ENCODE peak calls at places on chromosomes 1 and 21, in nine cellular contexts. W is sigmoid colon, X is fibroblast of pulmonary artery, O is thoracic aorta, G is tibial artery, Y is AG09309, V is transverse colon, U is fibroblast of the aortic adventitia, E is endothelial cell. N is an unnamed sample.

GRCh38 chr1:26012862-26013261 is 8.7 kb upstream of the EXTL1 start:
- DNase-seq in W (no peak), X (no peak), O (no peak), G (no peak), Y (no peak), V (no peak), U (no peak), E (no peak), N (no peak)

GRCh38 chr1:220918285-220918951 is 39.2 kb downstream of the HLX start:
- DNase-seq in W (no peak), X (no peak), O (no peak), G (no peak), Y (no peak), V (no peak), U (no peak), E (no peak), N (no peak)

GRCh38 chr1:77539510-77540142 is 142.8 kb downstream of the ZZZ3 start:
- DNase-seq in W (no peak), X (peak), O (no peak), G (no peak), Y (peak), V (no peak), U (peak), E (no peak), N (no peak)

GRCh38 chr1:151398691-151399065 is 695 bp upstream of the PSMB4 start:
- DNase-seq in W (no peak), X (no peak), O (no peak), G (no peak), Y (no peak), V (no peak), U (no peak), E (no peak), N (no peak)

GRCh38 chr1:153540394-153541361 is at the start of gene S100A5:
- DNase-seq in W (peak), X (no peak), O (no peak), G (peak), Y (no peak), V (no peak), U (peak), E (no peak), N (no peak)

GRCh38 chr1:242002528-242002927 is 3.6 kb upstream of the MAP1LC3C start:
- DNase-seq in W (no peak), X (no peak), O (no peak), G (no peak), Y (no peak), V (no peak), U (peak), E (no peak), N (no peak)

GRCh38 chr1:15736666-15737229 is 690 bp downstream of the SLC25A34 start:
- DNase-seq in W (no peak), X (no peak), O (no peak), G (no peak), Y (no peak), V (peak), U (no peak), E (no peak), N (no peak)

GRCh38 chr1:19229828-19230325 is 19.8 kb upstream of the UBR4 start:
- DNase-seq in W (no peak), X (no peak), O (no peak), G (no peak), Y (no peak), V (no peak), U (no peak), E (no peak), N (no peak)

GRCh38 chr1:8142955-8143629 is 117.0 kb upstream of the ERRFI1 start:
- DNase-seq in W (no peak), X (peak), O (no peak), G (no peak), Y (no peak), V (no peak), U (peak), E (no peak), N (no peak)

GRCh38 chr1:41661428-41662060 is 177.1 kb upstream of the EDN2 start:
- DNase-seq in W (no peak), X (no peak), O (no peak), G (no peak), Y (no peak), V (no peak), U (no peak), E (no peak), N (no peak)

GRCh38 chr1:164638506-164639202 is 79.7 kb downstream of the PBX1 start:
- DNase-seq in W (no peak), X (no peak), O (no peak), G (no peak), Y (no peak), V (no peak), U (no peak), E (no peak), N (no peak)

GRCh38 chr1:175200626-175201025 is 8.1 kb upstream of the KIAA0040 start:
- DNase-seq in W (peak), X (no peak), O (no peak), G (no peak), Y (no peak), V (no peak), U (no peak), E (no peak), N (no peak)

GRCh38 chr1:229714306-229714705 is 88.3 kb downstream of the URB2 start:
- DNase-seq in W (no peak), X (no peak), O (no peak), G (no peak), Y (no peak), V (no peak), U (no peak), E (no peak), N (no peak)

GRCh38 chr1:229716692-229717091 is 90.6 kb downstream of the URB2 start:
- DNase-seq in W (no peak), X (no peak), O (no peak), G (no peak), Y (no peak), V (no peak), U (no peak), E (no peak), N (no peak)

GRCh38 chr1:229716064-229716463 is 90.0 kb downstream of the URB2 start:
- DNase-seq in W (no peak), X (no peak), O (no peak), G (no peak), Y (no peak), V (no peak), U (no peak), E (no peak), N (no peak)

GRCh38 chr1:229717774-229718173 is 91.7 kb downstream of the URB2 start:
- DNase-seq in W (no peak), X (no peak), O (no peak), G (no peak), Y (no peak), V (no peak), U (peak), E (no peak), N (no peak)

GRCh38 chr1:229714964-229715603 is 89.0 kb downstream of the URB2 start:
- DNase-seq in W (no peak), X (peak), O (no peak), G (no peak), Y (no peak), V (peak), U (peak), E (no peak), N (no peak)
- TF ChIP-seq CTCF in W (no peak), X (peak), O (no peak), G (no peak), Y (peak), V (peak), U (peak), E (no peak), N (no peak)

DNA sequence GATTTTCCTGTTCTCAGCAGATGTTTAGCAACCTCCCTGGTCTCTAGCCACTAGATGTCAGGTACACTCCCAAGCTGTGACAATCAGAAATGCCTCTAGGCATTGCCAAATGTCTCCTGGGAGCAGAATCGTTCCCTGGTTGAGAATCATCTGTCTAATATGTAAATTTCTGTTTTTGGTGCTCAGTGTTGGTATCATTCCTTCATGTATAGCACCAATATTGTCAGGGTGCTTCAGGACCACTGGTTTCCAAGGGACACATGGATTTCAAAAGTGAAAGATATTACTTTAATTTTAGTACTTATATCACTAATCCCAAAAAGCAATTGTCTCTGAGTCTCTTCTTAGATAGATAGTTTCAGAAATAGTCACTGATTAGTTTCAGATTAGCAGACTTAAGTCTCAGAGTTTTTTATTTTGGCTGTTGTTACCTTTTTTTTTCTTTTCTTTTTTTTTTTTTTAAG is 160.1 kb downstream of the PTPRC start:
- DNase-seq in W (no peak), X (no peak), O (no peak), G (no peak), Y (no peak), V (no peak), U (no peak), E (no peak), N (no peak)
- TF ChIP-seq CTCF in W (no peak), X (no peak), O (no peak), G (no peak), Y (no peak), V (no peak), U (no peak), E (no peak), N (no peak)

GRCh38 chr1:178376008-178376407 is 120.8 kb downstream of the CLEC20A start:
- DNase-seq in W (no peak), X (no peak), O (no peak), G (no peak), Y (no peak), V (no peak), U (no peak), E (no peak), N (no peak)

GRCh38 chr1:178382372-178382771 is 114.4 kb downstream of the CLEC20A start:
- DNase-seq in W (no peak), X (no peak), O (no peak), G (no peak), Y (no peak), V (no peak), U (peak), E (no peak), N (no peak)

GRCh38 chr1:178385662-178386061 is 111.1 kb downstream of the CLEC20A start:
- DNase-seq in W (no peak), X (no peak), O (no peak), G (no peak), Y (no peak), V (no peak), U (no peak), E (no peak), N (no peak)

GRCh38 chr1:178374016-178374415 is 122.7 kb downstream of the CLEC20A start:
- DNase-seq in W (no peak), X (no peak), O (no peak), G (no peak), Y (no peak), V (no peak), U (no peak), E (no peak), N (no peak)

GRCh38 chr1:178379807-178380206 is 117.0 kb downstream of the CLEC20A start:
- DNase-seq in W (no peak), X (no peak), O (no peak), G (no peak), Y (no peak), V (no peak), U (no peak), E (peak), N (no peak)
- TF ChIP-seq CTCF in W (no peak), X (peak), O (no peak), G (no peak), Y (no peak), V (no peak), U (peak), E (peak), N (no peak)

DNA sequence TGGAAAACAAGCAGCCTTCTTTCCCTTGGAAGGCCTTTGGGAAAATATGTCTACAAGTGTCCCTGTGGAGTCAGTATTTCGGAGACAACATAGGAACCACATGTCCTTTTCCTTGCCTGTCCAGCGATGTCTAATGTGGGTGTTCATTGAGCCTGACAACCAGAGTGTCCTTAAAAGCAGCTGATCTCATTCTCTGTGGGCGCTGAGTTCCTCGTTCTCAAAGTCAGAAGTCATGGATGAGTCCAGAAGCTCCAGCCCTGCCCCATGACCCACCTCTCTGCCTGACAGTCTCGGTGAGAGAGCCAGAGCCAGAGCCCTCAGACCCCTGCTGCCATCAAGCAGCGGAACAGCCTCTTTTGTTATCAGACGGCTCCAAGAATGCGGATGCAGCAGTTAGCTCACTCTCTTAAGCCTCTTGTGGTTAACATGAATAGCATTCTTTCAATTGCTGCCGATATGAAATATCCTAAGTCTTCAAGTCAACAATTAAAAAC is 329.2 kb downstream of the TGFB2 start:
- DNase-seq in W (no peak), X (peak), O (no peak), G (no peak), Y (no peak), V (no peak), U (peak), E (peak), N (no peak)
- TF ChIP-seq CTCF in W (no peak), X (peak), O (no peak), G (no peak), Y (no peak), V (no peak), U (peak), E (no peak), N (no peak)

GRCh38 chr21:40013001-40013735 is 145.9 kb downstream of the PCP4 start:
- DNase-seq in W (no peak), X (no peak), O (no peak), G (no peak), Y (no peak), V (no peak), U (no peak), E (no peak), N (no peak)
- TF ChIP-seq CTCF in W (no peak), X (no peak), O (no peak), G (no peak), Y (no peak), V (no peak), U (no peak), E (no peak), N (no peak)

GRCh38 chr21:25887166-25887565 is 152.4 kb downstream of the GABPA start:
- DNase-seq in W (no peak), X (no peak), O (no peak), G (no peak), Y (no peak), V (peak), U (no peak), E (no peak), N (no peak)
- TF ChIP-seq CTCF in W (no peak), X (peak), O (no peak), G (no peak), Y (peak), V (peak), U (no peak), E (peak), N (no peak)

GRCh38 chr1:171081994-171082295 is 8.8 kb upstream of the FMO3 start:
- DNase-seq in W (no peak), X (no peak), O (no peak), G (no peak), Y (no peak), V (no peak), U (peak), E (no peak), N (no peak)

GRCh38 chr1:171084091-171084490 is 6.6 kb upstream of the FMO3 start:
- DNase-seq in W (no peak), X (no peak), O (no peak), G (no peak), Y (no peak), V (no peak), U (no peak), E (no peak), N (no peak)

GRCh38 chr1:171083222-171083621 is 7.5 kb upstream of the FMO3 start:
- DNase-seq in W (no peak), X (no peak), O (no peak), G (no peak), Y (no peak), V (no peak), U (no peak), E (no peak), N (no peak)

GRCh38 chr1:171084879-171085278 is 5.8 kb upstream of the FMO3 start:
- DNase-seq in W (no peak), X (peak), O (no peak), G (no peak), Y (no peak), V (no peak), U (no peak), E (no peak), N (no peak)

DNA sequence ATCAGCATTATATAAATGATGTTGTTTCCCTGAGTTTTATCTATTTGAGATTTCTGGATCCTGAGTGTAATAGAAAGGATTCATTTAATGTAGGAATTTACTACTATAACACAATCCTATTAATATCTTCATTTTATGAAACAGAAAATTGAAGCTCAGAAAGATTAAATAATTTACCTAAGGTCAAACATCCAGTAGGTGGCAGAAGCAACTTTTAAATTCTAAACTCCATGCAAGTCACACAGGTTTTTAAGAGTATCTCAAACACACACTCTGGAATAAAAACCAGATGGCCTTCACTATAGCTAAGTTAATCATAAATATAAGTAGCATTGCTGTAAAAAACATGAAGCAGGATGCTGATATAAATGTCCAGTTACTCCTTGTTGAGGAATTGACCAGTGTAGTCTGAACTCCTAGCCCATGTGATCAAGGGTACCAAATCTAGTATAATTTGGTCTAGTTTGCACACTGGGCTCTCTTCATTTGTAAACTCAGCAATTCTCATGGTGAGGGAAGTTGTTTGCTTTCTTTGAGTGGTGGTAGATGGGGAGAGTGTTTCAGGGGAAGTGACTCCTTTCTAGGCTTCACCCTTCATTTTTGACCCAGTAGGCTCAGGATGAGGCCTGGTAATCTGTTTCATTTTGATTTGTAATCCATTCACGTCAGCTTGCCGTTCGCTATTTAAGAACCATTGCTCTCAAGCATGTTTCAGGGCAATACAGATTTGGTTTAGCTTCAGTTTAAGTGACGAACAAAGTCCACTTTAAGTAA is 9.3 kb upstream of the FMO3 start:
- DNase-seq in W (no peak), X (peak), O (no peak), G (no peak), Y (peak), V (no peak), U (peak), E (no peak), N (no peak)
- TF ChIP-seq CTCF in W (peak), X (peak), O (peak), G (peak), Y (peak), V (peak), U (peak), E (peak), N (no peak)

GRCh38 chr1:3265800-3266485 is 188.5 kb upstream of the ARHGEF16 start:
- DNase-seq in W (no peak), X (no peak), O (no peak), G (no peak), Y (no peak), V (no peak), U (no peak), E (no peak), N (no peak)

GRCh38 chr1:3264456-3264855 is 190.0 kb upstream of the ARHGEF16 start:
- DNase-seq in W (no peak), X (no peak), O (no peak), G (no peak), Y (no peak), V (no peak), U (no peak), E (no peak), N (no peak)

GRCh38 chr1:3268281-3268680 is 186.2 kb upstream of the ARHGEF16 start:
- DNase-seq in W (no peak), X (no peak), O (no peak), G (no peak), Y (no peak), V (no peak), U (no peak), E (no peak), N (no peak)

GRCh38 chr1:3267550-3268270 is 186.8 kb upstream of the ARHGEF16 start:
- DNase-seq in W (no peak), X (no peak), O (no peak), G (no peak), Y (no peak), V (no peak), U (no peak), E (no peak), N (no peak)

DNA sequence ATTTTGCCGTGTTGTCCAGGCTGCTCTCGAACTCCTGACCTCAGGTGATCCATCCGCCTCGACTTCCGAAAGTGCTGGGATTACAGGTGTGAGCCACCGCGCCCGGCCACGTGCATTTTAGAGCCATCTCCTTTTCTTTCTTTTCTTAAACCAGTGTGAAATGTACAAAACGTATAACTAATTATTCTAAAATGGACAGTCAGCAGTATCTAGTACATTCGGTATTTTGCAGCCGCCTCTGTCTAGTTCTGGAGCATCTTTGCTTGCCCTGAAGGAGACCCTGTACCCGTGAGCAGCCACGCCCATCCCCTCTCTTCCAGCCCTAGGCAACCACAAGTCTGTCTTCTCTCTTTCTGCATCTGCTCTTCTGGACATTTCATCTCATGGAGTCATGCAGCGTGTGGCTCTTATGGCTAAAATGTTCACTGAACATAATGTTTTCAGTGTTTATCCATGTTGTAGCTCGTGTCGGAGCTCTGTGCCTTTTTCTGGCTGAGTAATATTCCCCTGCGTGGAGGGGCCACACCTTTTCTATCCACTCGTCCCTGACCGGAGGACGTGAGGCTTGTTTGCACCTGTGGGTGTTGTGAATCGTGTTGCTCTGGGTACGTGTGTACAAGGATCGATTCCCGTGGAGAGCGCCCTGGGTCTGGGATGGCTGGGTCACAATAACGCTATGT is 187.5 kb upstream of the ARHGEF16 start:
- DNase-seq in W (no peak), X (no peak), O (no peak), G (no peak), Y (no peak), V (no peak), U (no peak), E (no peak), N (no peak)
- TF ChIP-seq CTCF in W (no peak), X (no peak), O (no peak), G (no peak), Y (no peak), V (no peak), U (no peak), E (no peak), N (no peak)

DNA sequence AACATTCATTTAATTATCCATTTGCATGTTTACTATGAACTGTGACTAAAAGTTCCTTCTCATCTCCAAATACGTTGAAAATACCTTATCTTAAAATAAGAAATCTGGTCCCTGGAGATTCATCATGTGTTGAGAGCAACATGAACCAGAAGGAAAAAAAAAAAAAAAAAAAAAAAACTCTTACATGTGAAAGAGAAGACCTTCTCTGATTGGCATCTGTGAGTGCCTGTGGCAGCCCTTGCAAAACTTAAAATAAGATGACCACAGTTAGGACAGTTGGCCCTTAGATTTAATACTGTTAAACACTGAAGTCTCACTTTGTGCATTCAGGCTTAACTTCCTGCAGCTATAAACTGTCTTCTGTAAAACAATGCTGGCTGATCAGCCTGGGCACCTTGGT is 1395.2 kb upstream of the ADGRL4 start:
- DNase-seq in W (no peak), X (no peak), O (no peak), G (no peak), Y (no peak), V (no peak), U (no peak), E (no peak), N (no peak)
- TF ChIP-seq CTCF in W (no peak), X (no peak), O (no peak), G (no peak), Y (no peak), V (no peak), U (no peak), E (no peak), N (no peak)